ENCODE peak calls at places on chromosomes 12 and 14, in four cellular contexts. One of them, this sample, is unnamed. For H3K4me1, the result is how much of the 10 kb centered on the place peaks cover.

GRCh38 chr12:110266980-110267620 is 13.9 kb upstream of the ATP2A2 start:
- DNase-seq in mesendoderm: no peak
- DNase-seq in H9: no peak
- DNase-seq in IMR-90: peak
- DNase-seq in this sample: no peak

GRCh38 chr12:49026101-49026500 is 7.5 kb upstream of the PRKAG1 start:
- DNase-seq in mesendoderm: no peak
- DNase-seq in H9: no peak
- DNase-seq in IMR-90: no peak
- DNase-seq in this sample: no peak

GRCh38 chr12:99284161-99284560 is 363.4 kb upstream of the GARIN6 start:
- DNase-seq in mesendoderm: no peak
- DNase-seq in H9: no peak
- DNase-seq in IMR-90: no peak
- DNase-seq in this sample: no peak

GRCh38 chr12:42091769-42092168 is 52.9 kb downstream of the GXYLT1 start:
- DNase-seq in mesendoderm: peak
- DNase-seq in H9: no peak
- DNase-seq in IMR-90: peak
- DNase-seq in this sample: no peak

GRCh38 chr14:23364604-23365352 is at the start of gene EFS:
- DNase-seq in mesendoderm: peak
- DNase-seq in H9: peak
- DNase-seq in IMR-90: peak
- DNase-seq in this sample: peak

GRCh38 chr14:87115234-87115633 is 877.7 kb downstream of the GALC start:
- DNase-seq in mesendoderm: no peak
- DNase-seq in H9: no peak
- DNase-seq in IMR-90: no peak
- DNase-seq in this sample: no peak

GRCh38 chr12:71070416-71071155 is 87.2 kb downstream of the TSPAN8 start:
- DNase-seq in mesendoderm: no peak
- DNase-seq in H9: no peak
- DNase-seq in IMR-90: no peak
- DNase-seq in this sample: no peak

GRCh38 chr12:122308811-122309210 is 42.5 kb upstream of the VPS33A start:
- DNase-seq in mesendoderm: no peak
- DNase-seq in H9: no peak
- DNase-seq in IMR-90: peak
- DNase-seq in this sample: no peak

GRCh38 chr12:124466200-124467128 is 100.9 kb downstream of the NCOR2 start:
- DNase-seq in mesendoderm: no peak
- DNase-seq in H9: no peak
- DNase-seq in IMR-90: peak
- DNase-seq in this sample: no peak

GRCh38 chr14:77478029-77478428 is 20.1 kb downstream of the AHSA1 start:
- DNase-seq in mesendoderm: no peak
- DNase-seq in H9: no peak
- DNase-seq in IMR-90: no peak
- DNase-seq in this sample: no peak

GRCh38 chr12:102511575-102511974 is 31.2 kb upstream of the IGF1 start:
- DNase-seq in mesendoderm: no peak
- DNase-seq in H9: no peak
- DNase-seq in IMR-90: no peak
- DNase-seq in this sample: no peak

GRCh38 chr14:35480119-35480769 is 53.7 kb upstream of the INSM2 start:
- DNase-seq in mesendoderm: peak
- DNase-seq in H9: no peak
- DNase-seq in IMR-90: peak
- DNase-seq in this sample: no peak

GRCh38 chr12:40892528-40892927 is 200.3 kb downstream of the CNTN1 start:
- DNase-seq in mesendoderm: no peak
- DNase-seq in H9: no peak
- DNase-seq in IMR-90: no peak
- DNase-seq in this sample: no peak

GRCh38 chr12:109766251-109766778 is 52.7 kb downstream of the FAM222A start:
- DNase-seq in mesendoderm: peak
- DNase-seq in H9: peak
- DNase-seq in IMR-90: no peak
- DNase-seq in this sample: no peak

GRCh38 chr14:60051690-60052324 is 39.9 kb upstream of the PCNX4 start:
- DNase-seq in mesendoderm: no peak
- DNase-seq in H9: no peak
- DNase-seq in IMR-90: peak
- DNase-seq in this sample: no peak

GRCh38 chr12:119180380-119181040 is 1.8 kb downstream of the HSPB8 start:
- DNase-seq in mesendoderm: peak
- DNase-seq in H9: peak
- DNase-seq in IMR-90: peak
- DNase-seq in this sample: no peak

GRCh38 chr14:50783542-50783941 is 47.4 kb downstream of the NIN start:
- DNase-seq in mesendoderm: no peak
- DNase-seq in H9: no peak
- DNase-seq in IMR-90: no peak
- DNase-seq in this sample: no peak

GRCh38 chr12:114918535-114919233 is 234.7 kb upstream of the TBX3 start:
- DNase-seq in mesendoderm: no peak
- DNase-seq in H9: no peak
- DNase-seq in IMR-90: peak
- DNase-seq in this sample: no peak

GRCh38 chr14:71586131-71586893 is 345.9 kb upstream of the RGS6 start:
- DNase-seq in mesendoderm: peak
- DNase-seq in H9: no peak
- DNase-seq in IMR-90: peak
- DNase-seq in this sample: peak

GRCh38 chr14:91126761-91127160 is 12.9 kb downstream of the DGLUCY start:
- DNase-seq in mesendoderm: no peak
- DNase-seq in H9: no peak
- DNase-seq in IMR-90: no peak
- DNase-seq in this sample: no peak
- H3K4me1 ChIP-seq in mesendoderm: under half
- H3K4me1 ChIP-seq in H9: under half
- H3K4me1 ChIP-seq in IMR-90: under half
- H3K4me1 ChIP-seq in this sample: under half

GRCh38 chr12:120596901-120597300 is 15.7 kb upstream of the POP5 start:
- DNase-seq in mesendoderm: no peak
- DNase-seq in H9: no peak
- DNase-seq in IMR-90: no peak
- DNase-seq in this sample: no peak

GRCh38 chr12:120598674-120599463 is 17.7 kb upstream of the POP5 start:
- DNase-seq in mesendoderm: peak
- DNase-seq in H9: no peak
- DNase-seq in IMR-90: peak
- DNase-seq in this sample: no peak

GRCh38 chr12:120599672-120600537 is 18.7 kb upstream of the POP5 start:
- DNase-seq in mesendoderm: peak
- DNase-seq in H9: peak
- DNase-seq in IMR-90: no peak
- DNase-seq in this sample: no peak

GRCh38 chr12:120592121-120593049 is 11.2 kb upstream of the POP5 start:
- DNase-seq in mesendoderm: no peak
- DNase-seq in H9: no peak
- DNase-seq in IMR-90: no peak
- DNase-seq in this sample: no peak

DNA sequence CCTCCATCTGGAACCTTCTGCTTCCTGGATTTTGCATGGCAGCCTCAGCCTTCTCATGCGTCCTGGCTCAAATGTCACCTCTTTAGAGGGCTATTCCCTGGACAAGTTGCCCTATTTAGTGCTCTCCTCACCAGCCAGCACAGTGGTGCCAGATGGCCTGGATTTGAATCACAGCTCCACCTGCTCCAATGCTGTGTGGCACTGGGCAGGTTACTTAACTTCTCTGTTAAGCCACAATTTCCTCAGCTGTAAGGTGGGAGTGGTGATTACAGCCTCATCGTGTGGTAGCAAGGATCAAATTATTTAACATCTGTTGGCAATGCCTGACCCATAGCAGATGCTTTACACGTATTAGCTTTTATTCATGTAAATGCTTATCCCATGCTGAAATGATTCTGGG is 16.7 kb upstream of the POP5 start:
- DNase-seq in mesendoderm: no peak
- DNase-seq in H9: no peak
- DNase-seq in IMR-90: no peak
- DNase-seq in this sample: no peak
- H3K23ac ChIP-seq in mesendoderm: no peak
- H3K23ac ChIP-seq in H9: no peak
- H3K23ac ChIP-seq in IMR-90: no peak
- H3K23ac ChIP-seq in this sample: no peak

GRCh38 chr14:57749267-57749666 is 116.6 kb downstream of the SLC35F4 start:
- DNase-seq in mesendoderm: no peak
- DNase-seq in H9: no peak
- DNase-seq in IMR-90: no peak
- DNase-seq in this sample: no peak
- H3K27ac ChIP-seq in mesendoderm: no peak
- H3K27ac ChIP-seq in H9: no peak
- H3K27ac ChIP-seq in IMR-90: no peak
- H3K27ac ChIP-seq in this sample: no peak

GRCh38 chr12:107554941-107555340 is 130.7 kb upstream of the PWP1 start:
- DNase-seq in mesendoderm: no peak
- DNase-seq in H9: no peak
- DNase-seq in IMR-90: no peak
- DNase-seq in this sample: no peak
- H3K4me1 ChIP-seq in mesendoderm: under half
- H3K4me1 ChIP-seq in H9: under half
- H3K4me1 ChIP-seq in IMR-90: under half
- H3K4me1 ChIP-seq in this sample: under half

DNA sequence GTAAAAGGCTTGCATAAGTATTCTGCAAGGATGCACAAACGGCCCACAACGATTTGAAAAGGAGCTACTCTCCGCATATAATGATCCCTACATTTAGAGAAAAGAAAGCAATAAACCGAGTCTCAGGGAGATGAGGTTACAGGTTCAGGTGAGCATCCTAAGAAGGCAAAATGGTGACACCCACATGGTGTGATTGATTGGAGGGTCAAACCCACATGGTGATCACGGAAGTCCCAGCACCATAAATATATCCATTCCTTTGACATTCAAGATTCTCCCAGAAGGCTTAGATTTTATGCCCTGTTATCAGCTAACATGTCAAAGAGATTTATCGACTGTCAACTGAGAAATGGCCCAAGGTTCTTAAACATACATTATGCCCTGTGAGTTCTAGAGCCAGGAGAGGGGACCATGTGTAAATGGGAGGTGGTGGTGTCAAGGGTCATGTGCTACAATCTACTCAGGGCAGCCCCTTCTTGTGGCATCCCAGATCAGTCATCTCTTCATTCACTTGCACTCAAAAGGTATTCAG is 282.2 kb downstream of the EMP1 start:
- DNase-seq in mesendoderm: no peak
- DNase-seq in H9: no peak
- DNase-seq in IMR-90: no peak
- DNase-seq in this sample: no peak
- H3K23ac ChIP-seq in mesendoderm: no peak
- H3K23ac ChIP-seq in H9: no peak
- H3K23ac ChIP-seq in IMR-90: no peak
- H3K23ac ChIP-seq in this sample: no peak

GRCh38 chr12:47270782-47271664 is 191.3 kb upstream of the AMIGO2 start:
- DNase-seq in mesendoderm: no peak
- DNase-seq in H9: no peak
- DNase-seq in IMR-90: peak
- DNase-seq in this sample: no peak
- H3K27ac ChIP-seq in mesendoderm: no peak
- H3K27ac ChIP-seq in H9: no peak
- H3K27ac ChIP-seq in IMR-90: no peak
- H3K27ac ChIP-seq in this sample: no peak

GRCh38 chr14:94582851-94583250 is 1.6 kb downstream of the SERPINA5 start:
- DNase-seq in mesendoderm: no peak
- DNase-seq in H9: no peak
- DNase-seq in IMR-90: no peak
- DNase-seq in this sample: no peak

GRCh38 chr14:94575730-94576585 is 5.3 kb upstream of the SERPINA5 start:
- DNase-seq in mesendoderm: no peak
- DNase-seq in H9: no peak
- DNase-seq in IMR-90: peak
- DNase-seq in this sample: no peak

GRCh38 chr14:94581127-94581999 is at the start of gene SERPINA5:
- DNase-seq in mesendoderm: peak
- DNase-seq in H9: peak
- DNase-seq in IMR-90: no peak
- DNase-seq in this sample: no peak

GRCh38 chr14:94582199-94582750 is 1.0 kb downstream of the SERPINA5 start:
- DNase-seq in mesendoderm: no peak
- DNase-seq in H9: no peak
- DNase-seq in IMR-90: no peak
- DNase-seq in this sample: no peak

GRCh38 chr14:94578712-94579111 is 2.5 kb upstream of the SERPINA5 start:
- DNase-seq in mesendoderm: no peak
- DNase-seq in H9: no peak
- DNase-seq in IMR-90: no peak
- DNase-seq in this sample: no peak
- H3K4me1 ChIP-seq in mesendoderm: under half
- H3K4me1 ChIP-seq in H9: under half
- H3K4me1 ChIP-seq in IMR-90: under half
- H3K4me1 ChIP-seq in this sample: under half

GRCh38 chr12:13099066-13099909 is 4.2 kb downstream of the GSG1 start:
- DNase-seq in mesendoderm: no peak
- DNase-seq in H9: no peak
- DNase-seq in IMR-90: no peak
- DNase-seq in this sample: no peak

GRCh38 chr12:13101854-13102375 is 1.6 kb downstream of the GSG1 start:
- DNase-seq in mesendoderm: no peak
- DNase-seq in H9: no peak
- DNase-seq in IMR-90: peak
- DNase-seq in this sample: no peak

GRCh38 chr12:13100882-13101769 is 2.3 kb downstream of the GSG1 start:
- DNase-seq in mesendoderm: peak
- DNase-seq in H9: peak
- DNase-seq in IMR-90: peak
- DNase-seq in this sample: peak

GRCh38 chr12:13099910-13100609 is 3.4 kb downstream of the GSG1 start:
- DNase-seq in mesendoderm: no peak
- DNase-seq in H9: no peak
- DNase-seq in IMR-90: no peak
- DNase-seq in this sample: no peak

GRCh38 chr12:13100610-13100881 is 2.9 kb downstream of the GSG1 start:
- DNase-seq in mesendoderm: no peak
- DNase-seq in H9: no peak
- DNase-seq in IMR-90: no peak
- DNase-seq in this sample: no peak
- H3K23ac ChIP-seq in mesendoderm: no peak
- H3K23ac ChIP-seq in H9: peak
- H3K23ac ChIP-seq in IMR-90: peak
- H3K23ac ChIP-seq in this sample: no peak

GRCh38 chr12:459050-459429 is 699 bp upstream of the B4GALNT3 start:
- DNase-seq in mesendoderm: no peak
- DNase-seq in H9: no peak
- DNase-seq in IMR-90: no peak
- DNase-seq in this sample: no peak
- H3K27ac ChIP-seq in mesendoderm: no peak
- H3K27ac ChIP-seq in H9: no peak
- H3K27ac ChIP-seq in IMR-90: no peak
- H3K27ac ChIP-seq in this sample: no peak